ENCODE peak calls at places on chromosome 11, in five cellular contexts. U is HL-60, H is K562, S is SK-N-SH, N is HepG2. P is an unnamed sample.

GRCh38 chr11:44625759-44626523 is 60.5 kb downstream of the CD82 start:
- DNase-seq in N (no peak), U (peak), S (no peak), H (no peak), P (no peak)

GRCh38 chr11:131683131-131683530 is 312.7 kb downstream of the NTM start:
- DNase-seq in U (no peak), H (no peak), N (no peak), S (no peak), P (no peak)

GRCh38 chr11:9566561-9567063 is 6.9 kb upstream of the WEE1 start:
- DNase-seq in N (no peak), U (no peak), H (no peak), S (no peak), P (no peak)

GRCh38 chr11:43399983-43400630 is 41.4 kb downstream of the TTC17 start:
- DNase-seq in U (no peak), N (no peak), S (no peak), H (no peak), P (no peak)

GRCh38 chr11:32426819-32427615 is 8.3 kb downstream of the WT1 start:
- DNase-seq in N (no peak), H (peak), S (peak), U (no peak), P (no peak)

GRCh38 chr11:119506436-119506835 is 83.5 kb upstream of the THY1 start:
- DNase-seq in H (no peak), U (no peak), N (no peak), S (no peak), P (no peak)

GRCh38 chr11:107780136-107780535 is 68.3 kb upstream of the SLN start:
- DNase-seq in U (no peak), N (no peak), S (no peak), H (no peak), P (no peak)

GRCh38 chr11:206516-207212 is 535 bp downstream of the BET1L start:
- DNase-seq in U (peak), H (peak), S (peak), N (no peak), P (no peak)

GRCh38 chr11:35734669-35735068 is 72.1 kb downstream of the TRIM44 start:
- DNase-seq in S (no peak), N (peak), U (no peak), H (no peak), P (no peak)

GRCh38 chr11:84812351-84813083 is 814.6 kb downstream of the DLG2 start:
- DNase-seq in S (no peak), H (no peak), U (no peak), N (no peak), P (no peak)
- TF ChIP-seq GABPA in S (no peak), H (no peak), U (no peak), N (no peak), P (no peak)

GRCh38 chr11:64112771-64113461 is 53.0 kb downstream of the MACROD1 start:
- DNase-seq in U (no peak), H (no peak), N (no peak), S (no peak), P (no peak)
- TF ChIP-seq POLR2AphosphoS5 in U (no peak), H (no peak), N (no peak), S (no peak), P (no peak)

GRCh38 chr11:16911186-16911585 is 103.0 kb downstream of the PLEKHA7 start:
- DNase-seq in S (no peak), H (no peak), U (no peak), N (no peak), P (no peak)
- TF ChIP-seq REST in S (no peak), H (no peak), U (no peak), N (no peak), P (no peak)

DNA sequence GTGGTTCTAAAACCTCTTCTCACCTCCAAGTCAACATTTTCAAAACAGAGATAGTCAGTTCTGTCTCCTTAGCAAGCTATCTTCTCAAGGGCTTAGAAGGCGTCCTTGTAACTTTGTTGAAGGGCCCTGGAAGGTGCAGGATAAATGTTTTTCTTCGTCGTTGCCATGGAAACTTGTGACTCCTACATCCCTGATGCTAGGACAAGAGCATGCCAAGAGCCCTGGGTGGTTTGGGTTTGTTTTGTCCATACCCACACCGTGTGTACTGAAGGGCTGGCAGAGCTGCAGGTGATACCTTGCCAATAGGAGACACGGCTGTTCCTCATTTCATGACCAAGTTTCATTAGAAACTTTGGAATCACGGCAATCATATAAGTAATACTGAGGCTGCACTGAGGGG is 81.6 kb downstream of the GALNT18 start:
- DNase-seq in S (no peak), U (no peak), H (no peak), N (no peak), P (no peak)
- TF ChIP-seq GABPA in S (no peak), U (no peak), H (no peak), N (no peak), P (no peak)

DNA sequence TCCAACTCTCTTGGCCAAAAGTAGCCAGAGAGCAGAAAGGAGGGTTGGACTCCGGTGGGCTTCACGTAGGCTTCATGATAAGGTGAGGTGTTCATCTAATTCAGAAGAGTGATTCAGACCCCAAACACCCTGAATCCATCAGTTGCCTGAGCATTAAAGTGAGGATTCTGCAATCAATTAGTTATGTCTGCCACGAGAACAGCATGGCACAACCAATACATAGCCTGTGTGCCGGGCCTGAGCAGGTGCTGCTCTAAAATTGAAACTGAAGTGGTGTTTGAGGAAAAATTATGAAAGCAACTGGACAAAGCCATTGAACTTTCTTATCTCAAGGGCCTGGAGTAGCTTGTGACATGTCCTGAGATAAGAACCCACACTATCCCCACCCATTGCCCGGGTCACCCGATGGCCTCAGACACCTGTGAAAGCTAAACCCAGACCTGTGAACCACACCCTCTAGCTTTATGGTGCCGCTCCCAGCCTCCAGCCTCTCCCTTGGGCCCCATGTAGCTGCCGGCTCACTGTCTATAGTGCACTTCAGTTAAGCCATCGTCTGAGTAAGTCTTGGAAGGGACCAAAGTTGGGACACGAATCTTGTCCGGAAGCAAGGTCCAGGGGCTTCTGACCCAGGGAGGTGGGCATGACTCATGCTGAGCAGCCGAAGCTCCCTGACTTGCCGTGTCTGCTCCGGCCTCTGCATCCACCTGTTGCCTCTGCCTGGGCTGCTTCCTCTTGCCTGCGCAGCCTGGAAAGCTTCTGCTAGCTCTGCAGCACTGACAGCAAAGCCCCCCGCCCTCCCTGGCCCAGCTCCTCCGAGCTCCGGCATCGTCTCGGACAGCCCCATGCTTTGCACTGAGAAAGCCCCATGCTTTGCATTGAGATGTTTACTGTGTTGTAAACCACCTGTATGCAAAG is 5.7 kb upstream of the MYEOV start:
- DNase-seq in S (no peak), U (no peak), H (peak), N (peak), P (no peak)
- TF ChIP-seq POLR2AphosphoS5 in S (no peak), U (no peak), H (no peak), N (no peak), P (no peak)

P was measured in GM12878.